ENCODE peak calls at places on chromosome 2, in ten cellular contexts. One of them, this sample, is unnamed.

GRCh38 chr2:168722592-168722991 is 79.8 kb upstream of the NOSTRIN start:
- DNase-seq in thoracic aorta: no peak
- DNase-seq in colonic mucosa: no peak
- DNase-seq in upper lobe of right lung: no peak
- DNase-seq in iPS DF 6.9: no peak
- DNase-seq in ascending aorta: no peak
- DNase-seq in esophagus squamous epithelium: no peak
- DNase-seq in GM23248: peak; percentile 63
- DNase-seq in cardiac muscle cell: peak; percentile 68
- DNase-seq in neural progenitor cell: no peak
- DNase-seq in this sample: no peak

GRCh38 chr2:133765693-133766092 is 197.4 kb upstream of the NCKAP5 start:
- DNase-seq in esophagus squamous epithelium: no peak
- DNase-seq in colonic mucosa: no peak
- DNase-seq in GM23248: no peak
- DNase-seq in neural progenitor cell: no peak
- DNase-seq in ascending aorta: no peak
- DNase-seq in cardiac muscle cell: peak; percentile 58
- DNase-seq in iPS DF 6.9: no peak
- DNase-seq in upper lobe of right lung: no peak
- DNase-seq in thoracic aorta: no peak
- DNase-seq in this sample: no peak

GRCh38 chr2:73938761-73939352 is 12.2 kb downstream of the DGUOK start:
- DNase-seq in GM23248: peak; percentile 80
- DNase-seq in iPS DF 6.9: no peak
- DNase-seq in esophagus squamous epithelium: no peak
- DNase-seq in thoracic aorta: no peak
- DNase-seq in ascending aorta: no peak
- DNase-seq in neural progenitor cell: no peak
- DNase-seq in upper lobe of right lung: no peak
- DNase-seq in cardiac muscle cell: peak; percentile 49
- DNase-seq in colonic mucosa: no peak
- DNase-seq in this sample: peak; percentile 85

GRCh38 chr2:103435010-103435409 is 673.2 kb downstream of the TMEM182 start:
- DNase-seq in upper lobe of right lung: no peak
- DNase-seq in colonic mucosa: no peak
- DNase-seq in iPS DF 6.9: no peak
- DNase-seq in thoracic aorta: no peak
- DNase-seq in esophagus squamous epithelium: no peak
- DNase-seq in cardiac muscle cell: no peak
- DNase-seq in ascending aorta: no peak
- DNase-seq in GM23248: peak; percentile 10
- DNase-seq in neural progenitor cell: no peak
- DNase-seq in this sample: peak; percentile 17

GRCh38 chr2:237674731-237675276 is 47.4 kb downstream of the LRRFIP1 start:
- DNase-seq in ascending aorta: peak; percentile 95
- DNase-seq in neural progenitor cell: peak; percentile 54
- DNase-seq in iPS DF 6.9: no peak
- DNase-seq in cardiac muscle cell: peak; percentile 92
- DNase-seq in colonic mucosa: peak; percentile 87
- DNase-seq in upper lobe of right lung: peak; percentile 94
- DNase-seq in thoracic aorta: peak; percentile 57
- DNase-seq in esophagus squamous epithelium: peak; percentile 37
- DNase-seq in GM23248: peak; percentile 86
- DNase-seq in this sample: peak; percentile 59

GRCh38 chr2:8743261-8743660 is 61.4 kb downstream of the ID2 start:
- DNase-seq in colonic mucosa: no peak
- DNase-seq in GM23248: peak; percentile 26
- DNase-seq in esophagus squamous epithelium: no peak
- DNase-seq in upper lobe of right lung: no peak
- DNase-seq in cardiac muscle cell: no peak
- DNase-seq in neural progenitor cell: no peak
- DNase-seq in thoracic aorta: no peak
- DNase-seq in iPS DF 6.9: no peak
- DNase-seq in ascending aorta: no peak
- DNase-seq in this sample: peak; percentile 27

GRCh38 chr2:15938803-15939555 is 1.4 kb upstream of the MYCN start:
- DNase-seq in esophagus squamous epithelium: no peak
- DNase-seq in cardiac muscle cell: no peak
- DNase-seq in neural progenitor cell: no peak
- DNase-seq in iPS DF 6.9: no peak
- DNase-seq in upper lobe of right lung: no peak
- DNase-seq in colonic mucosa: no peak
- DNase-seq in GM23248: no peak
- DNase-seq in ascending aorta: no peak
- DNase-seq in thoracic aorta: no peak
- DNase-seq in this sample: no peak

GRCh38 chr2:63034575-63034974 is 16.1 kb upstream of the OTX1 start:
- DNase-seq in cardiac muscle cell: no peak
- DNase-seq in upper lobe of right lung: no peak
- DNase-seq in iPS DF 6.9: no peak
- DNase-seq in esophagus squamous epithelium: no peak
- DNase-seq in neural progenitor cell: peak; percentile 43
- DNase-seq in ascending aorta: no peak
- DNase-seq in thoracic aorta: no peak
- DNase-seq in GM23248: no peak
- DNase-seq in colonic mucosa: no peak
- DNase-seq in this sample: no peak

GRCh38 chr2:242024751-242025355 is 155.3 kb downstream of the RTP5 start:
- DNase-seq in cardiac muscle cell: no peak
- DNase-seq in neural progenitor cell: no peak
- DNase-seq in upper lobe of right lung: peak; percentile 30
- DNase-seq in thoracic aorta: no peak
- DNase-seq in colonic mucosa: no peak
- DNase-seq in iPS DF 6.9: no peak
- DNase-seq in ascending aorta: peak; percentile 40
- DNase-seq in esophagus squamous epithelium: no peak
- DNase-seq in GM23248: no peak
- DNase-seq in this sample: no peak

GRCh38 chr2:67581751-67582150 is 184.6 kb downstream of the ETAA1 start:
- DNase-seq in ascending aorta: no peak
- DNase-seq in esophagus squamous epithelium: no peak
- DNase-seq in thoracic aorta: no peak
- DNase-seq in colonic mucosa: no peak
- DNase-seq in GM23248: no peak
- DNase-seq in iPS DF 6.9: peak; percentile 18
- DNase-seq in upper lobe of right lung: no peak
- DNase-seq in cardiac muscle cell: no peak
- DNase-seq in neural progenitor cell: peak; percentile 12
- DNase-seq in this sample: no peak

GRCh38 chr2:75047907-75048625 is 89.6 kb downstream of the POLE4 start:
- DNase-seq in iPS DF 6.9: no peak
- DNase-seq in cardiac muscle cell: peak; percentile 75
- DNase-seq in thoracic aorta: no peak
- DNase-seq in colonic mucosa: no peak
- DNase-seq in ascending aorta: no peak
- DNase-seq in upper lobe of right lung: no peak
- DNase-seq in esophagus squamous epithelium: no peak
- DNase-seq in neural progenitor cell: no peak
- DNase-seq in GM23248: peak; percentile 87
- DNase-seq in this sample: peak; percentile 26

GRCh38 chr2:96881349-96882195 is 11.7 kb upstream of the SEMA4C start:
- DNase-seq in neural progenitor cell: peak; percentile 55
- DNase-seq in GM23248: no peak
- DNase-seq in esophagus squamous epithelium: no peak
- DNase-seq in iPS DF 6.9: no peak
- DNase-seq in colonic mucosa: no peak
- DNase-seq in ascending aorta: no peak
- DNase-seq in thoracic aorta: no peak
- DNase-seq in cardiac muscle cell: peak; percentile 70
- DNase-seq in upper lobe of right lung: no peak
- DNase-seq in this sample: no peak
- H3K4me1 ChIP-seq in neural progenitor cell: peaks cover 52% of the 10 kb centered on the region
- H3K4me1 ChIP-seq in GM23248: no peaks in the 10 kb centered on the region
- H3K4me1 ChIP-seq in esophagus squamous epithelium: peaks cover 64% of the 10 kb centered on the region
- H3K4me1 ChIP-seq in iPS DF 6.9: peaks cover 18% of the 10 kb centered on the region
- H3K4me1 ChIP-seq in colonic mucosa: no peaks in the 10 kb centered on the region
- H3K4me1 ChIP-seq in ascending aorta: no peaks in the 10 kb centered on the region
- H3K4me1 ChIP-seq in thoracic aorta: peaks cover under 1% of the 10 kb centered on the region
- H3K4me1 ChIP-seq in cardiac muscle cell: peaks cover 9% of the 10 kb centered on the region
- H3K4me1 ChIP-seq in upper lobe of right lung: peaks cover 17% of the 10 kb centered on the region
- H3K4me1 ChIP-seq in this sample: peaks cover 17% of the 10 kb centered on the region

GRCh38 chr2:27323592-27324285 is 842 bp upstream of the MPV17 start:
- DNase-seq in thoracic aorta: no peak
- DNase-seq in iPS DF 6.9: no peak
- DNase-seq in neural progenitor cell: no peak
- DNase-seq in cardiac muscle cell: peak; percentile 32
- DNase-seq in upper lobe of right lung: no peak
- DNase-seq in esophagus squamous epithelium: no peak
- DNase-seq in GM23248: peak; percentile 26
- DNase-seq in ascending aorta: no peak
- DNase-seq in colonic mucosa: no peak
- DNase-seq in this sample: no peak

GRCh38 chr2:27320958-27321543 is 1.8 kb downstream of the MPV17 start:
- DNase-seq in iPS DF 6.9: no peak
- DNase-seq in neural progenitor cell: peak; percentile 19
- DNase-seq in upper lobe of right lung: peak; percentile 76
- DNase-seq in ascending aorta: peak; percentile 82
- DNase-seq in colonic mucosa: peak; percentile 50
- DNase-seq in esophagus squamous epithelium: no peak
- DNase-seq in GM23248: peak; percentile 99
- DNase-seq in thoracic aorta: no peak
- DNase-seq in cardiac muscle cell: peak; percentile 97
- DNase-seq in this sample: peak; percentile 86

GRCh38 chr2:27324720-27325119 is 1.8 kb upstream of the MPV17 start:
- DNase-seq in esophagus squamous epithelium: no peak
- DNase-seq in iPS DF 6.9: no peak
- DNase-seq in ascending aorta: no peak
- DNase-seq in colonic mucosa: no peak
- DNase-seq in upper lobe of right lung: no peak
- DNase-seq in cardiac muscle cell: no peak
- DNase-seq in thoracic aorta: no peak
- DNase-seq in neural progenitor cell: no peak
- DNase-seq in GM23248: no peak
- DNase-seq in this sample: no peak

GRCh38 chr2:27322766-27323591 is at the start of gene MPV17:
- DNase-seq in ascending aorta: peak; percentile 93
- DNase-seq in cardiac muscle cell: peak; percentile 94
- DNase-seq in iPS DF 6.9: peak; percentile 84
- DNase-seq in colonic mucosa: peak; percentile 95
- DNase-seq in esophagus squamous epithelium: peak; percentile 68
- DNase-seq in neural progenitor cell: peak; percentile 93
- DNase-seq in thoracic aorta: peak; percentile 71
- DNase-seq in upper lobe of right lung: peak; percentile 96
- DNase-seq in GM23248: peak; percentile 98
- DNase-seq in this sample: peak; percentile 79

GRCh38 chr2:27322301-27322765 is 564 bp downstream of the MPV17 start:
- DNase-seq in colonic mucosa: peak; percentile 21
- DNase-seq in thoracic aorta: no peak
- DNase-seq in iPS DF 6.9: no peak
- DNase-seq in upper lobe of right lung: no peak
- DNase-seq in cardiac muscle cell: no peak
- DNase-seq in esophagus squamous epithelium: no peak
- DNase-seq in ascending aorta: peak; percentile 70
- DNase-seq in GM23248: peak; percentile 48
- DNase-seq in neural progenitor cell: no peak
- DNase-seq in this sample: no peak
- H3K27ac ChIP-seq in colonic mucosa: peak overlapping the region; percentile 86
- H3K27ac ChIP-seq in thoracic aorta: peak overlapping the region; percentile 59
- H3K27ac ChIP-seq in iPS DF 6.9: no peak overlapping the region
- H3K27ac ChIP-seq in upper lobe of right lung: peak overlapping the region; percentile 99
- H3K27ac ChIP-seq in cardiac muscle cell: peak overlapping the region; percentile 99
- H3K27ac ChIP-seq in esophagus squamous epithelium: peak overlapping the region; percentile 96
- H3K27ac ChIP-seq in ascending aorta: peak overlapping the region; percentile 90
- H3K27ac ChIP-seq in GM23248: peak overlapping the region; percentile 96
- H3K27ac ChIP-seq in neural progenitor cell: no peak overlapping the region
- H3K27ac ChIP-seq in this sample: peak overlapping the region; percentile 89

GRCh38 chr2:120956486-120957156 is 221.0 kb downstream of the GLI2 start:
- DNase-seq in esophagus squamous epithelium: no peak
- DNase-seq in GM23248: no peak
- DNase-seq in cardiac muscle cell: no peak
- DNase-seq in thoracic aorta: no peak
- DNase-seq in upper lobe of right lung: no peak
- DNase-seq in iPS DF 6.9: no peak
- DNase-seq in ascending aorta: no peak
- DNase-seq in neural progenitor cell: no peak
- DNase-seq in colonic mucosa: no peak
- DNase-seq in this sample: no peak

GRCh38 chr2:120953066-120953760 is 217.5 kb downstream of the GLI2 start:
- DNase-seq in ascending aorta: no peak
- DNase-seq in cardiac muscle cell: no peak
- DNase-seq in colonic mucosa: no peak
- DNase-seq in iPS DF 6.9: no peak
- DNase-seq in upper lobe of right lung: no peak
- DNase-seq in GM23248: no peak
- DNase-seq in thoracic aorta: no peak
- DNase-seq in neural progenitor cell: no peak
- DNase-seq in esophagus squamous epithelium: no peak
- DNase-seq in this sample: no peak

GRCh38 chr2:120955427-120955826 is 219.8 kb downstream of the GLI2 start:
- DNase-seq in colonic mucosa: no peak
- DNase-seq in iPS DF 6.9: no peak
- DNase-seq in upper lobe of right lung: no peak
- DNase-seq in GM23248: no peak
- DNase-seq in esophagus squamous epithelium: no peak
- DNase-seq in ascending aorta: no peak
- DNase-seq in neural progenitor cell: no peak
- DNase-seq in cardiac muscle cell: no peak
- DNase-seq in thoracic aorta: no peak
- DNase-seq in this sample: no peak

GRCh38 chr2:120953843-120954584 is 218.3 kb downstream of the GLI2 start:
- DNase-seq in esophagus squamous epithelium: no peak
- DNase-seq in iPS DF 6.9: no peak
- DNase-seq in neural progenitor cell: no peak
- DNase-seq in thoracic aorta: no peak
- DNase-seq in colonic mucosa: no peak
- DNase-seq in ascending aorta: no peak
- DNase-seq in cardiac muscle cell: no peak
- DNase-seq in GM23248: no peak
- DNase-seq in upper lobe of right lung: no peak
- DNase-seq in this sample: no peak

GRCh38 chr2:120954939-120955338 is 219.3 kb downstream of the GLI2 start:
- DNase-seq in GM23248: no peak
- DNase-seq in upper lobe of right lung: no peak
- DNase-seq in colonic mucosa: no peak
- DNase-seq in thoracic aorta: no peak
- DNase-seq in ascending aorta: no peak
- DNase-seq in iPS DF 6.9: no peak
- DNase-seq in esophagus squamous epithelium: no peak
- DNase-seq in cardiac muscle cell: no peak
- DNase-seq in neural progenitor cell: no peak
- DNase-seq in this sample: no peak
- H3K4me1 ChIP-seq in GM23248: no peaks in the 10 kb centered on the region
- H3K4me1 ChIP-seq in upper lobe of right lung: no peaks in the 10 kb centered on the region
- H3K4me1 ChIP-seq in colonic mucosa: no peaks in the 10 kb centered on the region
- H3K4me1 ChIP-seq in thoracic aorta: no peaks in the 10 kb centered on the region
- H3K4me1 ChIP-seq in ascending aorta: no peaks in the 10 kb centered on the region
- H3K4me1 ChIP-seq in iPS DF 6.9: peaks cover 1% of the 10 kb centered on the region
- H3K4me1 ChIP-seq in esophagus squamous epithelium: peaks cover 6% of the 10 kb centered on the region
- H3K4me1 ChIP-seq in cardiac muscle cell: peaks cover 14% of the 10 kb centered on the region
- H3K4me1 ChIP-seq in neural progenitor cell: no peaks in the 10 kb centered on the region
- H3K4me1 ChIP-seq in this sample: peaks cover 6% of the 10 kb centered on the region

DNA sequence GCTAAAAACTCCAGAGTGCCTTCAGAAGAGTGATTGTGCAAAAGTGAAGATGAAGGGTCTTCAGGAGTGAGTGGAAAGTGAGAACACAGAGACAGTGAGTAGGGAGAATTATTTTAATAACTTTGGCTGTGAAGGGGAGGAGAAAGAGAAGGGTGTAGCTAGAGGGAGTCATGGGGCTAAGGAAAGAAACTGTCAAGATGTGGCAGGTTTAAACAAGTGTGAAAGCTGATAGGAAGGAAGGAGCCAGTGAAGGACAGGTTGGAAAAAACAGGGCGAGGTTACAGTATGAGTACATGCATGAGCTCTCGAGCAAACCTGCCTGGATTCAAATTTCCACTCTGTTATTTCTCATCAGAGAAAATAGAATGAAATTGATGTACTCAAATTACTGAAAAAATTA is 17.8 kb downstream of the IL1F10 start:
- DNase-seq in neural progenitor cell: no peak
- DNase-seq in upper lobe of right lung: no peak
- DNase-seq in colonic mucosa: no peak
- DNase-seq in GM23248: no peak
- DNase-seq in cardiac muscle cell: no peak
- DNase-seq in thoracic aorta: no peak
- DNase-seq in esophagus squamous epithelium: no peak
- DNase-seq in iPS DF 6.9: no peak
- DNase-seq in ascending aorta: no peak
- DNase-seq in this sample: peak; percentile 93
- H3K27ac ChIP-seq in neural progenitor cell: no peak overlapping the region
- H3K27ac ChIP-seq in upper lobe of right lung: no peak overlapping the region
- H3K27ac ChIP-seq in colonic mucosa: no peak overlapping the region
- H3K27ac ChIP-seq in GM23248: no peak overlapping the region
- H3K27ac ChIP-seq in cardiac muscle cell: no peak overlapping the region
- H3K27ac ChIP-seq in thoracic aorta: no peak overlapping the region
- H3K27ac ChIP-seq in esophagus squamous epithelium: peak overlapping the region; percentile 84
- H3K27ac ChIP-seq in iPS DF 6.9: no peak overlapping the region
- H3K27ac ChIP-seq in ascending aorta: no peak overlapping the region
- H3K27ac ChIP-seq in this sample: peak overlapping the region; percentile 73